ENCODE peak calls at places on chromosome 16, in nine cellular contexts. R, Y, K, N, U, I, D, A and Q are unnamed samples.

GRCh38 chr16:89507834-89508590 is at the start of gene SPG7:
- DNase-seq in R (peak; percentile 75), Y (peak; percentile 77), K (peak; percentile 84), N (peak; percentile 77), U (peak; percentile 88), I (peak; percentile 92), D (peak; percentile 93), A (peak; percentile 96), Q (no peak)

GRCh38 chr16:52545157-52545543 is 1.8 kb downstream of the TOX3 start:
- DNase-seq in R (no peak), Y (no peak), K (no peak), N (no peak), U (no peak), I (peak; percentile 33), D (no peak), A (no peak), Q (no peak)

GRCh38 chr16:24993722-24994686 is 21.2 kb downstream of the ARHGAP17 start:
- DNase-seq in R (no peak), Y (peak; percentile 97), K (no peak), N (no peak), U (peak; percentile 75), I (no peak), D (no peak), A (no peak), Q (no peak)

GRCh38 chr16:66070140-66070887 is 296.2 kb upstream of the CDH5 start:
- DNase-seq in R (peak; percentile 41), Y (peak; percentile 73), K (peak; percentile 57), N (peak; percentile 36), U (no peak), I (peak; percentile 77), D (peak; percentile 43), A (no peak), Q (no peak)

GRCh38 chr16:77738706-77739105 is 16.4 kb downstream of the NUDT7 start:
- DNase-seq in R (no peak), Y (peak; percentile 12), K (no peak), N (no peak), U (no peak), I (no peak), D (no peak), A (no peak), Q (no peak)

GRCh38 chr16:80034948-80035700 is 434.6 kb upstream of the MAF start:
- DNase-seq in R (no peak), Y (no peak), K (no peak), N (no peak), U (peak; percentile 47), I (no peak), D (no peak), A (no peak), Q (no peak)

GRCh38 chr16:58121132-58121531 is 8.0 kb downstream of the CFAP20 start:
- DNase-seq in R (no peak), Y (no peak), K (no peak), N (no peak), U (no peak), I (no peak), D (no peak), A (no peak), Q (no peak)

GRCh38 chr16:19307587-19308241 is 22.2 kb downstream of the CLEC19A start:
- DNase-seq in R (no peak), Y (no peak), K (no peak), N (no peak), U (no peak), I (peak; percentile 82), D (no peak), A (peak; percentile 57), Q (no peak)

GRCh38 chr16:12238598-12238997 is 262.1 kb downstream of the SNX29 start:
- DNase-seq in R (no peak), Y (no peak), K (no peak), N (no peak), U (no peak), I (no peak), D (no peak), A (no peak), Q (no peak)

GRCh38 chr16:4989391-4990006 is 31.4 kb downstream of the SEC14L5 start:
- DNase-seq in R (no peak), Y (no peak), K (no peak), N (no peak), U (no peak), I (no peak), D (no peak), A (no peak), Q (no peak)

GRCh38 chr16:22789281-22789945 is 24.5 kb upstream of the HS3ST2 start:
- DNase-seq in R (no peak), Y (no peak), K (no peak), N (no peak), U (no peak), I (no peak), D (no peak), A (no peak), Q (no peak)

GRCh38 chr16:21666772-21667171 is 3.0 kb downstream of the OTOA start:
- DNase-seq in R (no peak), Y (no peak), K (no peak), N (no peak), U (no peak), I (no peak), D (no peak), A (no peak), Q (no peak)

GRCh38 chr16:2160915-2161551 is 5.5 kb downstream of the TRAF7 start:
- DNase-seq in R (peak; percentile 55), Y (peak; percentile 68), K (peak; percentile 44), N (peak; percentile 65), U (no peak), I (no peak), D (no peak), A (no peak), Q (no peak)

GRCh38 chr16:53545433-53545832 is 42.4 kb upstream of the AKTIP start:
- DNase-seq in R (no peak), Y (peak; percentile 32), K (no peak), N (no peak), U (no peak), I (no peak), D (no peak), A (no peak), Q (no peak)

GRCh38 chr16:20674684-20675487 is 22.6 kb downstream of the ACSM1 start:
- DNase-seq in R (no peak), Y (no peak), K (no peak), N (no peak), U (no peak), I (no peak), D (no peak), A (no peak), Q (no peak)

GRCh38 chr16:88014954-88015805 is 63.9 kb downstream of the BANP start:
- DNase-seq in R (no peak), Y (no peak), K (no peak), N (no peak), U (no peak), I (no peak), D (peak; percentile 25), A (no peak), Q (no peak)

GRCh38 chr16:78505544-78506371 is 406.3 kb downstream of the WWOX start:
- DNase-seq in R (peak; percentile 63), Y (peak; percentile 25), K (peak; percentile 77), N (peak; percentile 35), U (no peak), I (no peak), D (peak; percentile 51), A (peak; percentile 34), Q (no peak)

GRCh38 chr16:86579268-86580062 is 1.1 kb downstream of the FOXL1 start:
- DNase-seq in R (no peak), Y (peak; percentile 50), K (no peak), N (no peak), U (no peak), I (no peak), D (no peak), A (no peak), Q (no peak)
- TF ChIP-seq CTCF in R (no peak), Y (no peak), K (no peak), N (no peak), U (no peak), I (no peak), D (no peak), A (no peak), Q (no peak)

GRCh38 chr16:86045601-86045971 is 146.6 kb downstream of the IRF8 start:
- DNase-seq in R (no peak), Y (no peak), K (no peak), N (no peak), U (no peak), I (no peak), D (no peak), A (no peak), Q (no peak)
- H3K4me3 ChIP-seq in R (no peak overlapping the region), Y (no peak overlapping the region), K (no peak overlapping the region), N (no peak overlapping the region), U (no peak overlapping the region), I (no peak overlapping the region), D (no peak overlapping the region), A (no peak overlapping the region), Q (no peak overlapping the region)

DNA sequence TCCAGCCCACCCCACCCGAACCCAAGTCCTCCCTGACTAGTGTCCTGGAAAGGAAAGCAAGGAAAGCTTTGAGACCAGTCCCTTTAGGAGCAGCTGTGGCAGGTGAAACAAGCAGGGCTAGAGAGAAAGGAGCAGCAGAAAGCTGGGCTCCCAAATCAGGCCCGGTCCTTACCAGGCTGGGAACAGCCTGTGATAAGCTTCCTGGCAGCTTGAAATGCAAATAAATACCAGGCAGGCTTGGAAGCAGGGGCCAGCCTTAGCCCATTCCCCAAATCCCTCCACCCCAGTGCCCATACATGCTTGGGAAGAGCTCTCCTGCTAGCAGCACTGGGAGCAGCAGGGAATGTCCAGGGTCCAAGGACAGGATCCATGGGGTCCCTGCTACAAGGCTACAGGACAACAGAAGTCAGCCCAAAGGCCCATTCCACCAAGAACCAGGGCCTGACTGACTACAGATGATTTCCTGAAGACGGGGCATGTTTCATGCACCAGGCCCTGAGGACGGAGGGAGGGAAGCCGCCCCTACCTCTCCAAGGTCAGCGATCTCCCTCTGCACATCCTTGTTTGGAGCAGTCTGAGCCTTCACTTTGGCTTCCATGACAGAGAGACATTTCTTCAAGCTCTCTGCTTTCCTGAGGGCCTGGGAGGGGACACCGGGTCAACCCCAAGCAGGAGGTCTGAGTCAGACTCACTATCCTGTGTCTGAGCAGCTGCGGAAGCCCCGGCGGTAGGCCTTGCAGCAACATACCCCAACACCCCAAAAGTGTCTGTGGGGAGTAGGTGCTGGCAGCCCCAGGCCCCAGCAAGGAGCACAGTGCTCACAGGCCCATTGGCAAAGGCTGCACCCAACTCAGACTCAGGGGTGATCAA is 2.6 kb upstream of the EXOSC6 start:
- DNase-seq in R (no peak), Y (no peak), K (no peak), N (no peak), U (no peak), I (no peak), D (no peak), A (no peak), Q (no peak)
- TF ChIP-seq CTCF in R (no peak), Y (no peak), K (peak; percentile 0), N (peak; percentile 3), U (no peak), I (no peak), D (no peak), A (no peak), Q (no peak)

DNA sequence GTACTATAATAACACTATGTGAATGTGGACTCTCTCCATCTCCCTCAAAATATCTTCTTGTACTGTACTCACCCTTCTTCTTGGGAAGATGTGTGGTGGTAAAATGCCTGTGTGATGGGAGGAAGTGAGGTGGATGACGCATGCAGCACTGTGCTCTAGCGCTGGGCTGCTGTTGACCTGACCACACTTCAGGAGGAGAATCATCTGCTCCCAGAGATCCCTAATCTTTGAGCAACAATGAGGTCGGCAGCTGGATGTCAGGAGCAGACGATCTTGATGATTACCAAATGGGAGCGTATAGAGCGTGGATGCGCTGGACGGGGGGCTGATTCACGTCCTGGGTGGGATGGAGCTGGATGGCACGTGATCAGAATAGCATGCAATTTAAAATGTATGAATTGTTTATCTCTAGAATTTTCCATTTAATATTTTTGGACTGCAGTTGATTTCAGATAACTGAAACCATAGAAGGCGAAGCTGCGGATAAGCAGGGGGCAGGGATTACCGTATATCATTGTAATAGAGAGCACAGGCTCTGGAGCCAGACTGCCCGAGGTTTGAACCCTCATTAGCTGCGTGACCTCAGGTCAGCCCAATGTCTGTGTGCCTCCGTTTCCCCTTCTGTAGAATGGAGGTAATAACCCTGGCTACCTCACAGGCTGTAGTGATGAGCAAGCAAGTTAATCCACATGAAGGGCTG is 23.7 kb upstream of the CYLD start:
- DNase-seq in R (no peak), Y (no peak), K (no peak), N (no peak), U (no peak), I (no peak), D (no peak), A (no peak), Q (no peak)
- H3K4me3 ChIP-seq in R (no peak overlapping the region), Y (peak overlapping the region; percentile 14), K (no peak overlapping the region), N (no peak overlapping the region), U (no peak overlapping the region), I (no peak overlapping the region), D (no peak overlapping the region), A (no peak overlapping the region), Q (no peak overlapping the region)